ENCODE peak calls at places on chromosomes 11 and 22, in five cellular contexts. K is spleen, V is neural progenitor cell, X is stomach, C is right lobe of liver. R is an unnamed sample. For H3K36me3 and H3K4me1, the result is how much of the 10 kb centered on the place peaks cover.

GRCh38 chr11:62145261-62145871 is 21.6 kb downstream of the INCENP start:
- DNase-seq in X (peak), C (no peak), K (peak), V (no peak), R (peak)

GRCh38 chr11:62611705-62612365 is 740 bp downstream of the EML3 start:
- DNase-seq in C (no peak), K (peak), V (peak), X (peak), R (peak)

GRCh38 chr11:20584093-20584774 is 15.2 kb upstream of the SLC6A5 start:
- DNase-seq in K (no peak), C (no peak), V (no peak), X (no peak), R (no peak)

GRCh38 chr11:69887841-69888670 is 68.8 kb upstream of the FGF3 start:
- DNase-seq in V (no peak), C (no peak), K (peak), X (no peak), R (no peak)

GRCh38 chr11:11416917-11417316 is 63.9 kb upstream of the CSNK2A3 start:
- DNase-seq in X (no peak), C (no peak), V (no peak), K (no peak), R (no peak)

GRCh38 chr11:15349413-15349812 is 234.7 kb downstream of the INSC start:
- DNase-seq in K (no peak), V (no peak), C (no peak), X (no peak), R (no peak)

GRCh38 chr11:10539339-10539738 is 1.6 kb downstream of the RNF141 start:
- DNase-seq in X (no peak), V (no peak), K (no peak), C (no peak), R (no peak)

GRCh38 chr11:20362481-20362880 is 1.0 kb upstream of the HTATIP2 start:
- DNase-seq in C (no peak), X (no peak), V (no peak), K (no peak), R (no peak)

GRCh38 chr11:74739546-74740270 is 8.5 kb upstream of the CHRDL2 start:
- DNase-seq in X (peak), V (peak), K (no peak), C (peak), R (no peak)

GRCh38 chr22:42648368-42649260 is 578 bp downstream of the CYB5R3 start:
- DNase-seq in C (peak), K (peak), V (no peak), X (peak), R (no peak)

GRCh38 chr11:29260939-29261705 is 755.7 kb downstream of the KCNA4 start:
- DNase-seq in V (no peak), K (no peak), X (no peak), C (no peak), R (no peak)

GRCh38 chr11:124612567-124613245 is 1.5 kb downstream of the PANX3 start:
- DNase-seq in V (peak), X (no peak), K (no peak), C (no peak), R (no peak)

GRCh38 chr11:125404136-125404810 is 91.8 kb downstream of the FEZ1 start:
- DNase-seq in V (peak), K (peak), C (no peak), X (no peak), R (no peak)

GRCh38 chr11:26537341-26537740 is 34.7 kb downstream of the MUC15 start:
- DNase-seq in C (no peak), X (no peak), V (peak), K (no peak), R (no peak)

GRCh38 chr22:20551805-20552449 is 44.5 kb downstream of the MED15 start:
- DNase-seq in C (no peak), X (no peak), K (peak), V (no peak), R (no peak)

GRCh38 chr22:39332441-39333064 is 13.1 kb upstream of the RPL3 start:
- DNase-seq in K (no peak), X (peak), C (no peak), V (no peak), R (no peak)

GRCh38 chr11:66268210-66268952 is at the start of gene RAB1B:
- DNase-seq in V (peak), C (peak), K (peak), X (peak), R (peak)

GRCh38 chr11:46003647-46004046 is 81.2 kb downstream of the LARGE2 start:
- DNase-seq in V (no peak), X (no peak), C (no peak), K (no peak), R (no peak)

GRCh38 chr22:21041937-21042336 is 3.8 kb upstream of the LRRC74B start:
- DNase-seq in C (no peak), V (no peak), K (no peak), X (no peak), R (no peak)

GRCh38 chr22:35631597-35631996 is 14.5 kb upstream of the MB start:
- DNase-seq in X (peak), K (peak), V (no peak), C (no peak), R (no peak)

GRCh38 chr11:12539570-12539969 is 134.7 kb upstream of the TEAD1 start:
- DNase-seq in V (no peak), K (no peak), C (no peak), X (no peak), R (no peak)

GRCh38 chr11:28760676-28761390 is 652.6 kb downstream of the METTL15 start:
- DNase-seq in V (no peak), C (no peak), K (no peak), X (no peak), R (no peak)

GRCh38 chr11:12188548-12189317 is 78.3 kb downstream of the MICAL2 start:
- DNase-seq in C (no peak), X (no peak), V (no peak), K (no peak), R (no peak)

GRCh38 chr22:33864723-33865130 is 55.5 kb downstream of the LARGE1 start:
- DNase-seq in C (no peak), K (no peak), X (no peak), V (no peak), R (peak)

GRCh38 chr11:27464155-27464759 is 8.3 kb downstream of the LGR4 start:
- DNase-seq in V (no peak), C (no peak), X (no peak), K (no peak), R (no peak)

GRCh38 chr22:28297504-28297903 is 378.4 kb upstream of the PITPNB start:
- DNase-seq in V (no peak), X (no peak), K (no peak), C (no peak), R (no peak)

GRCh38 chr22:27541831-27542230 is 259.7 kb downstream of the MN1 start:
- DNase-seq in C (no peak), X (no peak), V (no peak), K (no peak), R (no peak)

GRCh38 chr11:104051806-104052205 is 15.4 kb downstream of the DDI1 start:
- DNase-seq in X (no peak), V (no peak), K (no peak), C (no peak), R (no peak)

GRCh38 chr11:93585758-93586157 is 42.6 kb upstream of the SMCO4 start:
- DNase-seq in V (peak), C (peak), X (peak), K (no peak), R (no peak)

GRCh38 chr11:95703059-95703458 is 86.5 kb downstream of the FAM76B start:
- DNase-seq in V (no peak), X (no peak), C (no peak), K (no peak), R (no peak)
- H3K4me3 ChIP-seq in V (no peak), X (no peak), C (no peak), K (no peak), R (no peak)

DNA sequence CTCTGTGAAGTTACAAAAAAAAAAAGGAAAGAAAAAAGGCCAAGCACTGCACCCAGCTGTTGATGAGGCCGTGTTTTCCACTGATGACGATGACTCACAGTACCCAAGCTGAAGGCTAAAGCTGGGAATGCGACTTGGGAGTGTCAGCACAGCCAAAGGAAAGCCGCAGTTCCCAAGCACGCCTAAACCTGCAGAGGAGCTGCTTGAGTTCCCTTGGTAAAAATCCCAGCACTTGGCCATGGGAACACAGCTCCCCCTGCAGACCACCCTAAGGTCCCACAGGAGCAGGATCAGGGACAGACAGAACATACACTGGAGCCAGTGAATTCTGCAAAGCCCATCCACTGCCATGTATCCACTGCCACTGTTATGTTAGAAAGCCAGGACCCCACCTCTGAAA is 39.9 kb downstream of the SERGEF start:
- DNase-seq in C (no peak), K (no peak), V (peak), X (no peak), R (no peak)
- H3K36me3 ChIP-seq in C (under half), K (half or more), V (under half), X (under half), R (under half)

DNA sequence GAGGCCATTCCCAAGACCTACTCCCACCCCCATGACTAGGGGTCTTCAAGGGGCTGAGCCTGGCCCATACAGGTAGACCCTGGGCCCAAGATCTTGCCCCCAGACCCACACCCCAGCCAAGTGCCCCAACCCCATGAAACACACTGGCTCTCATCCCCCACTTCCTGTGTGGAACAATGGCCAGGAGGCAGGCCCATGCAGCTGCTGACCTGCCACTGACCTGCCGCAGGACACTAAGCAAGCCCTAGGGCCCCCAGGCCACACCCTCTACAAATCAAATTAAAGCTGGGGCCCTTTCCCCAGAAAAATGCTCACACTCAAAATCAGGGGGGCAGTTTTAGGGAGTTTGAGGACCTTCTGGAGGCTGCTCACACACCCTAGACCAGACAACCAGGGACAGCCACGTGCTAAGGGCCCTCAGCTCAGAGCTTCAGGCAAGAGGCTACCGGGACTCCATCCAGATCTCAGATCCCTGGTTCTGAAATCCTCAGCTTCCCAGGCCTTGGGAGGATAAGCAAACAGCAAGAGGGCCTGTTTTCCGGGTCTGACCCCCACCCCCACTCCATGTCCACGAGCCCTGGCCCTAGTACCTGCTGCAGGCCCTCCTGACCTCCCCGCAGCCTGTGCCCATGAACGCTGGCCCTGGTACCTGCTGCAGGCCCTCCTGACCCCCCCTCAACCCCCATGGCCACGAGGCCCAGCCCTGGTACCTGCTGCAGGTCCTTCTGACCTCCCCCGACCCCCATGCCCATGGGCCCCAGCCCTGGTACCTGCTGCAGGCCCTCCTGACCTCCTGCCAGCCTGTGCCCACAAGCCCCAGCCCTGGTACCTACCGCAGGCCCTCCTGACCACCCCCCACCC is 10.0 kb downstream of the CARD10 start:
- DNase-seq in V (no peak), K (no peak), C (no peak), X (no peak), R (no peak)
- H3K4me1 ChIP-seq in V (under half), K (under half), C (under half), X (half or more), R (under half)

GRCh38 chr11:59176330-59176729 is 4.4 kb downstream of the DTX4 start:
- DNase-seq in K (no peak), V (no peak), X (no peak), C (no peak), R (no peak)

GRCh38 chr11:59173964-59174663 is 2.2 kb downstream of the DTX4 start:
- DNase-seq in K (no peak), C (peak), V (peak), X (peak), R (no peak)

GRCh38 chr11:59173080-59173963 is 1.4 kb downstream of the DTX4 start:
- DNase-seq in C (peak), K (peak), X (peak), V (peak), R (no peak)

GRCh38 chr11:59175104-59175503 is 3.2 kb downstream of the DTX4 start:
- DNase-seq in X (no peak), V (peak), K (no peak), C (no peak), R (no peak)

DNA sequence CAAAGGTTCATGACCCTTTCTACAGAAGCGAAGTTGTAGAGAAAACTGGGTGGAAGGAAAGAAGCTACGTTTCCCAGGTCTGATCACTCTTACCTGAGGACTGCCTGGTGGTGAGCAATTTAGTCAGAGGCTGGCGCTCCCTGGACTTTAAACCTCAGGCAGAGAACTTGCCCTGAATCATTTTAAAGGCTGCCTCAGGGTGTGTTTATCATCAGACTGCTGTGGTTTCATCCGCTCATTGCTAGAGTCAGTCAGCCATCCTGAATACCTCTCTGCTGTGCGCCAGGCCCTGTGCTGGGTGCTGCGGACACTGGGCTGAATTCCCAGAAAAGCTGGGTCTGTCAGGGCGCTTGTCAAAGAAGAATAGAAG is 2.7 kb downstream of the DTX4 start:
- DNase-seq in K (no peak), C (peak), X (peak), V (no peak), R (no peak)
- H3K4me3 ChIP-seq in K (no peak), C (peak), X (no peak), V (peak), R (no peak)

DNA sequence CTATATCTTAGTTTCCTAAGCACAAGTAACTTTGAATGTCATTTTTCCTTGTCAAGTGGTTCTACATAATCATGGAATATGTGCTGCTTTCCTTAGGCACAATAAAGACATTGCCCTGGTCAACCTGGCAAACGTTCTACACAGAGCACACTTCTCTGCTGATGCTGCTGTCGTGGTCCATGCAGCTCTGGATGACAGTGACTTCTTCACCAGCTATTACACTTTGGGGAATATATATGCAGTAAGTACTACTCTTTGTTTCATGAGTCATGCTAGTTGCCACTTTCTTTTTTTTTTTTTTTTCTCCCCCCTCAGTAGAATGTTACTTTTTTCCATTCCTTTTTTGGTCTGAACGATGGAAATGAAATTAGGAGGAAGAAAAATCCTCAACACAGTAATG is 38.5 kb downstream of the TTC17 start:
- DNase-seq in C (no peak), X (no peak), K (no peak), V (no peak), R (no peak)
- H3K36me3 ChIP-seq in C (under half), X (half or more), K (half or more), V (under half), R (half or more)

GRCh38 chr11:33721984-33722383 is 14.2 kb downstream of the CD59 start:
- DNase-seq in X (no peak), K (no peak), V (no peak), C (no peak), R (no peak)

GRCh38 chr11:33723238-33723881 is 12.9 kb downstream of the CD59 start:
- DNase-seq in V (no peak), X (no peak), K (no peak), C (no peak), R (peak)

GRCh38 chr11:33722579-33723234 is 13.5 kb downstream of the CD59 start:
- DNase-seq in K (no peak), X (no peak), V (no peak), C (no peak), R (no peak)

GRCh38 chr11:33719587-33719986 is 16.6 kb downstream of the CD59 start:
- DNase-seq in X (no peak), V (no peak), K (no peak), C (no peak), R (no peak)

GRCh38 chr11:33721291-33721840 is 14.9 kb downstream of the CD59 start:
- DNase-seq in V (no peak), X (no peak), C (no peak), K (no peak), R (no peak)
- H3K4me1 ChIP-seq in V (under half), X (half or more), C (under half), K (under half), R (under half)

GRCh38 chr11:133529807-133530500 is 2.3 kb downstream of the OPCML start:
- DNase-seq in V (no peak), K (no peak), X (no peak), C (no peak), R (no peak)

GRCh38 chr11:133530501-133530835 is 1.8 kb downstream of the OPCML start:
- DNase-seq in X (no peak), V (peak), C (no peak), K (no peak), R (no peak)

GRCh38 chr11:133531450-133531849 is 851 bp downstream of the OPCML start:
- DNase-seq in C (no peak), K (no peak), V (no peak), X (no peak), R (no peak)

GRCh38 chr11:133533205-133533604 is 904 bp upstream of the OPCML start:
- DNase-seq in X (no peak), V (no peak), K (no peak), C (no peak), R (no peak)

GRCh38 chr11:133531971-133532651 is at the start of gene OPCML:
- DNase-seq in X (no peak), C (no peak), K (no peak), V (peak), R (no peak)
- H3K4me3 ChIP-seq in X (no peak), C (no peak), K (no peak), V (peak), R (no peak)

DNA sequence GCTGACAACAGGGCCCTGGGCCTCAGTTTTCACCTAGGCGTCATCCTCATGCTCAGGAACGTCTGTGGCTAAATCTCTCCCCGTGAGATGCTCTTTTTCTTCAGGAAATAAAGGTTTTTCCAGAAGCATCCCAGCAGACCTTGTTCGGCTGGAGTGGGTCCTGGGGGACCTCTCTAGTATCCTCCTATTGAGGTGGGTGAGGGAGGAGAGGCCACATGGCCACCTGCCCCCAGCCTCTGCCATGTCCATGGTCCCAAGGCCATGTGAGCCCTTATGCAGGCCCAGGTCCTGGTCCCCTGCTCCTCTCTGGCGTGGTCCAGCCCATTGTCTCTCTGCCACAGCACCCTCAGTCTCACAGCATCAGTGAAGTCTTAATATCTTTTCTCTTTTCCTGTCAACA is 22.0 kb downstream of the ALG12 start:
- DNase-seq in K (peak), X (no peak), V (no peak), C (no peak), R (no peak)
- H3K36me3 ChIP-seq in K (under half), X (under half), V (under half), C (under half), R (under half)

GRCh38 chr11:73467505-73467904 is 91.3 kb downstream of the RELT start:
- DNase-seq in X (no peak), V (peak), C (no peak), K (no peak), R (no peak)

GRCh38 chr11:73464347-73464746 is 88.1 kb downstream of the RELT start:
- DNase-seq in K (no peak), C (no peak), V (no peak), X (no peak), R (no peak)

GRCh38 chr11:73466643-73467042 is 90.4 kb downstream of the RELT start:
- DNase-seq in K (no peak), C (no peak), V (no peak), X (no peak), R (no peak)

GRCh38 chr11:73463359-73463758 is 87.2 kb downstream of the RELT start:
- DNase-seq in K (no peak), V (no peak), X (no peak), C (no peak), R (no peak)

DNA sequence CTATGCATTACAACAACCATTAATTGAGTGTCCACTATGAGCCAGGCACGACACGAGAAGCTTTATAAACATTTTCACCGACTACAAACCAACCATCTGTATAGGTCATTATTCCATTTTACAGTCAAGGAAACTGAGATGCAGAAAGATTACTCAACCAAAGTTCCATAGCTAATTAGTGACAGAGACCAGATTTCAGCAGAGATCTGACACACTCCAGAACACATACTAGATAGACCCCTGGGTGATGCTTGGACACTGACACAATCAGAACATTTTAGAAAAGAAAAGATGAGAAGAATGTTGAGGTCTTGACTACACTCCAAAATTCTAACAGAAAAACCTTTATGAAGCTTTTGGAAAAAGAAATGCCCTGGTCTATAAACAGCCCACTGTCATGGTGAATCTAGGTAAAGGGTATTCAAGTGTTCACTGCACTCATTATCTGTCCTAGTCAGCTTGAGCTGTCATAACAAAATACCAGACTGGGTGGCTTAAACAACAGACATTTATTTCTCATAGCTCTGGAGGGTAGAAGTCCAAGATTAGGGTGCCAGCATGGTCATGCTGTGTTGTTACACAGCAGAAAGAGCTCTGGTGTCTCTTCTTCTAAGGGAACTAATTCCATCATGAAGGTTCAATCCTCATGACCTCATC is 88.9 kb downstream of the RELT start:
- DNase-seq in C (no peak), K (no peak), V (no peak), X (no peak), R (no peak)
- H3K4me1 ChIP-seq in C (under half), K (under half), V (under half), X (under half), R (under half)

R was measured in right atrium auricular region.